ENCODE peak calls at places on chromosomes 5 and 9, in five cellular contexts. One of them, this sample, is unnamed.

GRCh38 chr5:73394610-73395009 is 54.0 kb downstream of the FOXD1 start:
- DNase-seq in T-helper 22 cell: no peak
- DNase-seq in left lung: no peak
- DNase-seq in AG09319: no peak
- DNase-seq in NCI-H2081: no peak
- DNase-seq in this sample: no peak

GRCh38 chr9:113577525-113578261 is 114.2 kb downstream of the RGS3 start:
- DNase-seq in T-helper 22 cell: no peak
- DNase-seq in left lung: no peak
- DNase-seq in AG09319: no peak
- DNase-seq in NCI-H2081: no peak
- DNase-seq in this sample: no peak

GRCh38 chr9:97703437-97704326 is 6.5 kb upstream of the XPA start:
- DNase-seq in T-helper 22 cell: no peak
- DNase-seq in left lung: no peak
- DNase-seq in AG09319: peak; percentile 7
- DNase-seq in NCI-H2081: peak; percentile 76
- DNase-seq in this sample: peak; percentile 61

GRCh38 chr9:19522558-19522957 is 113.7 kb downstream of the ACER2 start:
- DNase-seq in T-helper 22 cell: no peak
- DNase-seq in left lung: no peak
- DNase-seq in AG09319: no peak
- DNase-seq in NCI-H2081: no peak
- DNase-seq in this sample: no peak

GRCh38 chr9:34332370-34332964 is 3.1 kb downstream of the NUDT2 start:
- DNase-seq in T-helper 22 cell: no peak
- DNase-seq in left lung: no peak
- DNase-seq in AG09319: no peak
- DNase-seq in NCI-H2081: peak; percentile 52
- DNase-seq in this sample: no peak

GRCh38 chr5:82332064-82332855 is 54.1 kb upstream of the RPS23 start:
- DNase-seq in T-helper 22 cell: no peak
- DNase-seq in left lung: no peak
- DNase-seq in AG09319: no peak
- DNase-seq in NCI-H2081: no peak
- DNase-seq in this sample: no peak

GRCh38 chr5:96565843-96566242 is 96.3 kb upstream of the CAST start:
- DNase-seq in T-helper 22 cell: no peak
- DNase-seq in left lung: no peak
- DNase-seq in AG09319: peak; percentile 10
- DNase-seq in NCI-H2081: no peak
- DNase-seq in this sample: no peak

GRCh38 chr5:86878250-86878649 is 260.5 kb downstream of the COX7C start:
- DNase-seq in T-helper 22 cell: no peak
- DNase-seq in left lung: no peak
- DNase-seq in AG09319: no peak
- DNase-seq in NCI-H2081: no peak
- DNase-seq in this sample: no peak

GRCh38 chr9:83312543-83312942 is 225.7 kb downstream of the FRMD3 start:
- DNase-seq in T-helper 22 cell: no peak
- DNase-seq in left lung: no peak
- DNase-seq in AG09319: no peak
- DNase-seq in NCI-H2081: peak; percentile 87
- DNase-seq in this sample: no peak

GRCh38 chr5:59640411-59640810 is 253.1 kb downstream of the PDE4D start:
- DNase-seq in T-helper 22 cell: no peak
- DNase-seq in left lung: no peak
- DNase-seq in AG09319: no peak
- DNase-seq in NCI-H2081: no peak
- DNase-seq in this sample: no peak

This sample was measured in activated CD4-positive, alpha-beta T cell treated with anti-CD3 and anti-CD28 coated beads for 48 hours.